ENCODE peak calls at places on chromosomes 1 and 21, in five cellular contexts. One of them, this sample, is unnamed.

GRCh38 chr21:44697811-44698734 is 1.1 kb downstream of the KRTAP10-12 start:
- DNase-seq in stimulated activated CD8-positive, alpha-beta memory T cell treated with anti-CD3 and anti-CD28 coated beads, Interleukin-2, amount 100 ng/mL, for 1 hour: no peak
- DNase-seq in BE2C: no peak
- DNase-seq in retina: peak; percentile 74
- DNase-seq in NCI-H1694: no peak
- DNase-seq in this sample: no peak

GRCh38 chr1:3773572-3774502 is 1.3 kb downstream of the SMIM1 start:
- DNase-seq in BE2C: no peak
- DNase-seq in stimulated activated CD8-positive, alpha-beta memory T cell treated with anti-CD3 and anti-CD28 coated beads, Interleukin-2, amount 100 ng/mL, for 1 hour: no peak
- DNase-seq in NCI-H1694: no peak
- DNase-seq in retina: peak; percentile 62
- DNase-seq in this sample: no peak

GRCh38 chr1:94191216-94191615 is 46.2 kb downstream of the ARHGAP29 start:
- DNase-seq in stimulated activated CD8-positive, alpha-beta memory T cell treated with anti-CD3 and anti-CD28 coated beads, Interleukin-2, amount 100 ng/mL, for 1 hour: no peak
- DNase-seq in retina: no peak
- DNase-seq in BE2C: no peak
- DNase-seq in NCI-H1694: no peak
- DNase-seq in this sample: no peak

GRCh38 chr1:157450106-157450505 is 102.2 kb downstream of the FCRL5 start:
- DNase-seq in NCI-H1694: no peak
- DNase-seq in retina: no peak
- DNase-seq in stimulated activated CD8-positive, alpha-beta memory T cell treated with anti-CD3 and anti-CD28 coated beads, Interleukin-2, amount 100 ng/mL, for 1 hour: no peak
- DNase-seq in BE2C: no peak
- DNase-seq in this sample: no peak

GRCh38 chr1:24805534-24806301 is 60.5 kb downstream of the CLIC4 start:
- DNase-seq in NCI-H1694: no peak
- DNase-seq in BE2C: no peak
- DNase-seq in stimulated activated CD8-positive, alpha-beta memory T cell treated with anti-CD3 and anti-CD28 coated beads, Interleukin-2, amount 100 ng/mL, for 1 hour: no peak
- DNase-seq in retina: no peak
- DNase-seq in this sample: peak; percentile 74

GRCh38 chr1:19009882-19010321 is 53.4 kb upstream of the IFFO2 start:
- DNase-seq in NCI-H1694: no peak
- DNase-seq in BE2C: no peak
- DNase-seq in stimulated activated CD8-positive, alpha-beta memory T cell treated with anti-CD3 and anti-CD28 coated beads, Interleukin-2, amount 100 ng/mL, for 1 hour: no peak
- DNase-seq in retina: no peak
- DNase-seq in this sample: peak; percentile 75

GRCh38 chr1:84574936-84575335 is 696 bp upstream of the CTBS start:
- DNase-seq in NCI-H1694: no peak
- DNase-seq in retina: no peak
- DNase-seq in BE2C: no peak
- DNase-seq in stimulated activated CD8-positive, alpha-beta memory T cell treated with anti-CD3 and anti-CD28 coated beads, Interleukin-2, amount 100 ng/mL, for 1 hour: no peak
- DNase-seq in this sample: no peak

GRCh38 chr21:20617130-20617529 is 381.1 kb upstream of the NCAM2 start:
- DNase-seq in BE2C: no peak
- DNase-seq in stimulated activated CD8-positive, alpha-beta memory T cell treated with anti-CD3 and anti-CD28 coated beads, Interleukin-2, amount 100 ng/mL, for 1 hour: no peak
- DNase-seq in NCI-H1694: no peak
- DNase-seq in retina: no peak
- DNase-seq in this sample: no peak

GRCh38 chr1:180928272-180929230 is 15.9 kb downstream of the KIAA1614 start:
- DNase-seq in BE2C: no peak
- DNase-seq in stimulated activated CD8-positive, alpha-beta memory T cell treated with anti-CD3 and anti-CD28 coated beads, Interleukin-2, amount 100 ng/mL, for 1 hour: no peak
- DNase-seq in NCI-H1694: peak; percentile 85
- DNase-seq in retina: no peak
- DNase-seq in this sample: no peak

GRCh38 chr1:200641175-200641489 is 20.6 kb upstream of the KIF14 start:
- DNase-seq in BE2C: no peak
- DNase-seq in NCI-H1694: no peak
- DNase-seq in stimulated activated CD8-positive, alpha-beta memory T cell treated with anti-CD3 and anti-CD28 coated beads, Interleukin-2, amount 100 ng/mL, for 1 hour: no peak
- DNase-seq in retina: no peak
- DNase-seq in this sample: no peak

GRCh38 chr1:35377553-35377952 is 109.0 kb downstream of the ZMYM4 start:
- DNase-seq in retina: no peak
- DNase-seq in NCI-H1694: no peak
- DNase-seq in stimulated activated CD8-positive, alpha-beta memory T cell treated with anti-CD3 and anti-CD28 coated beads, Interleukin-2, amount 100 ng/mL, for 1 hour: no peak
- DNase-seq in BE2C: no peak
- DNase-seq in this sample: peak; percentile 48

GRCh38 chr1:190067592-190067991 is 410.1 kb downstream of the BRINP3 start:
- DNase-seq in BE2C: no peak
- DNase-seq in retina: no peak
- DNase-seq in NCI-H1694: no peak
- DNase-seq in stimulated activated CD8-positive, alpha-beta memory T cell treated with anti-CD3 and anti-CD28 coated beads, Interleukin-2, amount 100 ng/mL, for 1 hour: no peak
- DNase-seq in this sample: peak; percentile 60

GRCh38 chr1:98371767-98372166 is 289.8 kb upstream of the SNX7 start:
- DNase-seq in BE2C: no peak
- DNase-seq in stimulated activated CD8-positive, alpha-beta memory T cell treated with anti-CD3 and anti-CD28 coated beads, Interleukin-2, amount 100 ng/mL, for 1 hour: no peak
- DNase-seq in NCI-H1694: no peak
- DNase-seq in retina: peak; percentile 12
- DNase-seq in this sample: no peak

GRCh38 chr1:22262583-22262982 is 119.7 kb upstream of the WNT4 start:
- DNase-seq in NCI-H1694: no peak
- DNase-seq in retina: no peak
- DNase-seq in BE2C: peak; percentile 87
- DNase-seq in stimulated activated CD8-positive, alpha-beta memory T cell treated with anti-CD3 and anti-CD28 coated beads, Interleukin-2, amount 100 ng/mL, for 1 hour: no peak
- DNase-seq in this sample: no peak

GRCh38 chr1:34406377-34406776 is 229.7 kb downstream of the C1orf94 start:
- DNase-seq in BE2C: no peak
- DNase-seq in stimulated activated CD8-positive, alpha-beta memory T cell treated with anti-CD3 and anti-CD28 coated beads, Interleukin-2, amount 100 ng/mL, for 1 hour: no peak
- DNase-seq in NCI-H1694: no peak
- DNase-seq in retina: no peak
- DNase-seq in this sample: no peak